ENCODE peak calls at places on chromosomes 6 and 20, in six cellular contexts. C is breast epithelium, L is nephron progenitor cell, V is type B pancreatic cell, A is GM13977, R is epithelial cell of esophagus. D is an unnamed sample.
A peak's percentile ranks its signal among the peaks of the same experiment; 100 is the strongest.

GRCh38 chr6:35185302-35185681 is 28.5 kb upstream of the SCUBE3 start:
- DNase-seq in A (no peak), R (peak; percentile 81), C (no peak), L (no peak), V (no peak), D (no peak)

GRCh38 chr6:147549531-147549930 is 41.0 kb downstream of the SAMD5 start:
- DNase-seq in L (no peak), V (no peak), R (no peak), A (no peak), C (no peak), D (no peak)

GRCh38 chr6:82361631-82362030 is 2.0 kb upstream of the TPBG start:
- DNase-seq in R (no peak), A (no peak), C (no peak), V (no peak), L (no peak), D (no peak)

GRCh38 chr6:116136933-116137340 is 11.0 kb upstream of the COL10A1 start:
- DNase-seq in C (no peak), A (no peak), R (no peak), L (no peak), V (no peak), D (peak; percentile 63)

GRCh38 chr6:36727491-36728021 is 29.9 kb downstream of the RAB44 start:
- DNase-seq in A (no peak), C (no peak), L (no peak), R (peak; percentile 53), V (no peak), D (no peak)

GRCh38 chr6:36769676-36770499 is 69.4 kb downstream of the CPNE5 start:
- DNase-seq in R (peak; percentile 16), A (no peak), V (no peak), L (no peak), C (no peak), D (peak; percentile 66)

GRCh38 chr6:90892271-90892670 is 305.4 kb upstream of the MAP3K7 start:
- DNase-seq in V (no peak), C (no peak), A (no peak), R (no peak), L (no peak), D (no peak)

GRCh38 chr20:35560105-35560511 is 18.2 kb downstream of the ERGIC3 start:
- DNase-seq in A (no peak), L (no peak), R (peak; percentile 6), C (no peak), V (no peak), D (no peak)

GRCh38 chr6:4776493-4776966 is 326 bp downstream of the CDYL start:
- DNase-seq in V (no peak), A (peak; percentile 72), C (no peak), R (no peak), L (peak; percentile 70), D (peak; percentile 59)

GRCh38 chr6:4774715-4775590 is 1.3 kb upstream of the CDYL start:
- DNase-seq in C (peak; percentile 31), R (peak; percentile 34), V (no peak), L (peak; percentile 21), A (no peak), D (peak; percentile 27)

GRCh38 chr6:4775591-4776492 is at the start of gene CDYL:
- DNase-seq in R (peak; percentile 92), L (peak; percentile 93), A (peak; percentile 96), V (peak; percentile 95), C (peak; percentile 82), D (peak; percentile 85)

GRCh38 chr6:4772750-4773149 is 3.5 kb upstream of the CDYL start:
- DNase-seq in L (no peak), R (no peak), A (no peak), C (no peak), V (no peak), D (no peak)

GRCh38 chr6:4774296-4774695 is 1.9 kb upstream of the CDYL start:
- DNase-seq in V (no peak), A (no peak), R (no peak), C (no peak), L (no peak), D (no peak)
- TF ChIP-seq CTCF in V (no peak), A (no peak), R (no peak), C (no peak), L (no peak), D (no peak)

GRCh38 chr20:57473246-57474042 is 51.5 kb downstream of the CTCFL start:
- DNase-seq in L (no peak), V (no peak), R (peak; percentile 39), C (no peak), A (peak; percentile 77), D (peak; percentile 71)
- TF ChIP-seq CTCF in L (no peak), V (no peak), R (peak; percentile 17), C (no peak), A (peak; percentile 25), D (no peak)

GRCh38 chr20:47588158-47588557 is 86.5 kb downstream of the NCOA3 start:
- DNase-seq in R (no peak), V (no peak), L (no peak), A (no peak), C (no peak), D (no peak)
- TF ChIP-seq CTCF in R (no peak), V (no peak), L (no peak), A (no peak), C (no peak), D (no peak)

DNA sequence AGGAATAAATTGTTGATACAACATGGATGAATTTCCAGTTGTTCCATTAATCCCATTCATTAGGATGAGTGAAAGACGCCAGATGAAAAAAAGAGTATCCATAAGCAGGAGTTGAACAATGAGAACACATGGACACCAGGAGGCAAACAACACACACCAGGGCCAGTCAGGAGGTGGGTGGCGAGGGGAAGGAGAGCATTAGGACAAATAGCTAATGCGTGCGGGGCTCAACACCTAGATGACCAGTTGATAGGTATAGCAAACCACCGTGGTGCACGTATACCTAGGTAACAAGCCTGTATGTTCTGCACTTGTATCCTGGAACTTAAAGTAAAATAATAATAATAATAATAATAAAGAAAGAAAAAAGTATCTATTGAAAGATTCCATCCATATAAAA is 11.1 kb downstream of the PCED1A start:
- DNase-seq in R (no peak), L (no peak), V (no peak), A (no peak), C (no peak), D (no peak)
- TF ChIP-seq CTCF in R (no peak), L (no peak), V (no peak), A (no peak), C (no peak), D (no peak)

GRCh38 chr6:20400476-20401402 is 940 bp upstream of the E2F3 start:
- DNase-seq in L (peak; percentile 26), V (no peak), R (peak; percentile 65), C (no peak), A (peak; percentile 30), D (peak; percentile 67)
- TF ChIP-seq CTCF in L (peak; percentile 36), V (peak; percentile 75), R (no peak), C (peak; percentile 15), A (peak; percentile 8), D (peak; percentile 16)

DNA sequence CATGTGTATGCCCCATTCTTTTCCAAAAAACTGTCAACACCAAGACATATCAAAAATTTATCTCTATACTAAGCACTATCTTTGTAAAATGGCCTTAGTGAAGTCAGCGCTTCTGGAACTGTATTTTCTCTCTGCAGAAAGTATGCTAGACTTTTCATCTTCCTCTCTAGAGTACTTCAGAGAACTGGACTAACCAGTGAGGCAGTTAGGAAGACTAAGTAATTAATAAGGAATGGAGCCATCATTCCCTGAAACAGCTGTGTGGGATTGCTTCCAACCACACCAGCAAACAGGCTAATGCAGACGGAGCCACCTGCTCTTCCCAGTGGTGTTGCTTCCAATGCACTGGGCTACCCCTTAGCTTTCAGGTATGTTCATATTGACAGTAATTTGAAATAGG is 169.1 kb upstream of the FUT9 start:
- DNase-seq in A (no peak), R (no peak), C (no peak), V (no peak), L (no peak), D (no peak)
- TF ChIP-seq CTCF in A (no peak), R (no peak), C (no peak), V (no peak), L (no peak), D (no peak)

GRCh38 chr6:42095776-42096541 is 45.6 kb downstream of the TAF8 start:
- DNase-seq in L (no peak), C (no peak), V (no peak), A (no peak), R (no peak), D (no peak)
- TF ChIP-seq CTCF in L (no peak), C (no peak), V (no peak), A (no peak), R (peak; percentile 6), D (no peak)

GRCh38 chr20:25077610-25078169 is 4.3 kb downstream of the VSX1 start:
- DNase-seq in C (no peak), A (peak; percentile 53), R (peak; percentile 33), L (peak; percentile 41), V (peak; percentile 67), D (peak; percentile 17)

GRCh38 chr20:25079171-25079570 is 2.8 kb downstream of the VSX1 start:
- DNase-seq in V (peak; percentile 18), L (no peak), R (no peak), A (no peak), C (no peak), D (no peak)

GRCh38 chr20:25076201-25076600 is 5.7 kb downstream of the VSX1 start:
- DNase-seq in L (no peak), V (peak; percentile 40), A (no peak), R (no peak), C (no peak), D (no peak)

GRCh38 chr20:25078662-25079061 is 3.3 kb downstream of the VSX1 start:
- DNase-seq in L (no peak), C (no peak), A (no peak), R (no peak), V (peak; percentile 39), D (no peak)

DNA sequence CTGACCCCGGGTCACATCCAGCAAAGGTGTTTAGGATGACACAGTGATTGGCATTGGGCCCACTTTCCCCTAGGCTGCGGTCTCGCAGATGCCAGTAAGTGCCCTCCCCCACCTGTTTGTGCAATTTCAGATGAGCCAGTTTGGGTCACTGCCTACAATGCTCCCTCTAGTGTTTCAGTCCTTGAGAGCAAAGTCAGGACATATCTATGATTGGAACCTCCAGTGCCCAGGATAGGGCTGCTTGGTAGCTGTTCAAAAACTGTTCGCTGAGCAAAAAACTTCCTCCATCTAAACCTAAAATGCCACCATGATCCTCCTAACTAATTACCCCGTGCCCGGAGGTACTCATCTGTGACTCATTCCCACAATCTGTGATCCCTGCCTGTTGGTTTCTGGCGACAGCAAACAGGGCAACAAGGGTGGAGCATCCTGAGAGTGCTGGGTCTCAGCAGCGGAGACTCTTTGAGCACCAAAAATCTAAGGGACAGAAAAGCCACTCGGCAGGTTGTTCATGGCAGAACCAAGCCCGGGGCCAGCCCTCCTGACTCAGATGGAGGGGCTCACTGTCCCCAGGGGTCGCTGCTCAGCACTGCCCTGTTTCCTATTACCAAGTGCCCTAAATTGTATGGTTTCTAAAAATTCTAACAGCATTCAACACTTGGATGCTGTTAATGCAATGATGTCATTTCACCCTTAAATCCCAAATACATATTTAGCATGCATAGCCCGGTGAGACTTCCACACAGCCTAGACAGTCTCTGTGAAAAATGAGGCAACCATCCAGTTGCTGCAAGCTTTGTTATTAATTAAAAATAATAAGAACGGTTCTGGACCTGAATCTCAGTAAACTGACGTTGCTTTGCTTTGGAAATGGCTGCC is 5.0 kb downstream of the VSX1 start:
- DNase-seq in C (peak; percentile 68), V (peak; percentile 47), L (no peak), A (peak; percentile 63), R (peak; percentile 70), D (peak; percentile 46)
- TF ChIP-seq CTCF in C (no peak), V (peak; percentile 29), L (no peak), A (peak; percentile 25), R (peak; percentile 48), D (no peak)

D was measured in activated CD8-positive, alpha-beta T cell treated with anti-CD3 and anti-CD28 coated beads for 36 hours.